ENCODE peak calls at places on chromosomes 12 and 14, in eight cellular contexts. D is SW 1271; M is NCI-H2081 treated with DMSO at 0.1 percent for 48 hours; R is Kasumi-1; L is brain pericyte; E is HCT116; G is left ventricle myocardium superior; A is stimulated activated CD8-positive, alpha-beta memory T cell treated with anti-CD3 and anti-CD28 coated beads, Interleukin-2, amount 100 ng/mL, for 1 hour. K is an unnamed sample.

GRCh38 chr12:123063535-123063934 is 83.1 kb downstream of the ARL6IP4 start:
- DNase-seq in M (no peak), L (no peak), R (peak; percentile 51), G (no peak), D (peak; percentile 5), E (no peak), A (no peak), K (peak; percentile 17)

GRCh38 chr14:67932708-67933107 is 113.1 kb downstream of the RAD51B start:
- DNase-seq in D (no peak), E (no peak), M (no peak), A (no peak), R (no peak), G (no peak), L (no peak), K (no peak)

GRCh38 chr12:55743967-55744931 is 1.3 kb downstream of the GDF11 start:
- DNase-seq in G (no peak), E (no peak), D (no peak), M (no peak), R (no peak), A (no peak), L (no peak), K (no peak)

GRCh38 chr14:34700622-34701130 is 13.7 kb downstream of the CFL2 start:
- DNase-seq in E (no peak), R (no peak), G (no peak), D (no peak), M (no peak), A (no peak), L (no peak), K (no peak)

GRCh38 chr12:68591716-68592437 is 18.8 kb upstream of the RAP1B start:
- DNase-seq in D (no peak), R (no peak), L (no peak), A (no peak), G (no peak), M (no peak), E (no peak), K (no peak)

GRCh38 chr12:101749657-101750056 is 10.4 kb upstream of the SYCP3 start:
- DNase-seq in A (no peak), G (no peak), M (no peak), E (no peak), R (no peak), L (no peak), D (no peak), K (no peak)

GRCh38 chr12:111505601-111506036 is 93.5 kb downstream of the ATXN2 start:
- DNase-seq in R (no peak), E (no peak), D (no peak), M (no peak), A (no peak), L (no peak), G (no peak), K (no peak)

GRCh38 chr12:109358154-109358869 is 10.6 kb downstream of the MYO1H start:
- DNase-seq in A (no peak), L (no peak), E (no peak), G (no peak), D (no peak), R (no peak), M (no peak), K (no peak)

GRCh38 chr14:68523326-68523610 is 269.6 kb downstream of the ZFP36L1 start:
- DNase-seq in E (no peak), M (no peak), R (no peak), G (no peak), A (no peak), D (no peak), L (no peak), K (no peak)

GRCh38 chr12:11947218-11947617 is 123.5 kb upstream of the BCL2L14 start:
- DNase-seq in R (peak; percentile 22), D (no peak), A (no peak), L (no peak), G (no peak), M (no peak), E (no peak), K (no peak)

GRCh38 chr12:95615735-95616134 is 64.5 kb upstream of the USP44 start:
- DNase-seq in R (no peak), D (no peak), L (no peak), A (no peak), E (no peak), G (no peak), M (no peak), K (no peak)

GRCh38 chr12:118061011-118061875 is at the start of gene WSB2:
- DNase-seq in D (peak; percentile 67), L (no peak), M (no peak), G (peak; percentile 89), R (peak; percentile 43), A (peak; percentile 32), E (no peak), K (no peak)

GRCh38 chr14:28666961-28667360 is 99.6 kb upstream of the FOXG1 start:
- DNase-seq in G (no peak), D (no peak), A (no peak), M (no peak), L (no peak), R (no peak), E (no peak), K (no peak)

GRCh38 chr12:103668520-103668919 is 81.4 kb downstream of the STAB2 start:
- DNase-seq in D (no peak), G (no peak), E (no peak), M (no peak), R (no peak), A (no peak), L (no peak), K (no peak)